ENCODE peak calls at places on chromosomes 13 and 19, in eight cellular contexts. G is colonic mucosa; Q is CD4-positive, CD25-positive, alpha-beta regulatory T cell; Y is ovary; N is heart right ventricle; B is tibial nerve; K is heart left ventricle; L is body of pancreas. W is an unnamed sample.

GRCh38 chr13:66547685-66548084 is 682.5 kb downstream of the PCDH9 start:
- DNase-seq in Q (no peak), K (no peak), Y (no peak), G (no peak), L (no peak), N (no peak), B (no peak), W (no peak)

GRCh38 chr19:10219678-10220077 is 11.5 kb downstream of the S1PR2 start:
- DNase-seq in Q (peak), B (no peak), Y (no peak), N (no peak), L (peak), K (no peak), G (no peak), W (no peak)

GRCh38 chr19:5436101-5436947 is 18.9 kb upstream of the ZNRF4 start:
- DNase-seq in L (no peak), B (no peak), Y (no peak), Q (no peak), N (no peak), K (no peak), G (no peak), W (peak)

GRCh38 chr19:17681505-17682125 is 6.5 kb downstream of the UNC13A start:
- DNase-seq in Y (peak), G (peak), B (no peak), N (peak), K (peak), Q (no peak), L (no peak), W (peak)

GRCh38 chr13:26050568-26051230 is 1.1 kb downstream of the SHISA2 start:
- DNase-seq in G (no peak), B (no peak), N (peak), Y (no peak), L (no peak), Q (no peak), K (no peak), W (peak)

GRCh38 chr13:75788494-75788991 is 152.4 kb downstream of the LMO7 start:
- DNase-seq in B (no peak), K (peak), Q (no peak), Y (no peak), L (no peak), N (peak), G (peak), W (no peak)

GRCh38 chr19:426725-427445 is 17.9 kb upstream of the C2CD4C start:
- DNase-seq in K (no peak), N (no peak), Y (no peak), Q (no peak), B (no peak), L (no peak), G (no peak), W (no peak)

GRCh38 chr13:26558074-26558805 is 757 bp downstream of the WASF3 start:
- DNase-seq in K (peak), G (peak), Q (no peak), Y (peak), B (no peak), N (peak), L (no peak), W (peak)

GRCh38 chr13:20672772-20673171 is 30.7 kb upstream of the IL17D start:
- DNase-seq in B (no peak), G (no peak), L (no peak), Q (no peak), N (no peak), K (no peak), Y (no peak), W (no peak)

GRCh38 chr19:44905437-44906160 is at the start of gene APOE:
- DNase-seq in N (no peak), Q (no peak), B (no peak), K (no peak), G (no peak), Y (no peak), L (peak), W (peak)

GRCh38 chr13:30429721-30430694 is 7.7 kb downstream of the UBE2L5 start:
- DNase-seq in Y (no peak), B (no peak), L (no peak), K (no peak), G (no peak), Q (no peak), N (no peak), W (no peak)

GRCh38 chr13:97030705-97031452 is 36.6 kb upstream of the OXGR1 start:
- DNase-seq in B (no peak), L (no peak), Q (no peak), N (no peak), Y (no peak), G (no peak), K (no peak), W (peak)

GRCh38 chr13:76293751-76294150 is 592.5 kb downstream of the KCTD12 start:
- DNase-seq in G (no peak), Y (no peak), K (no peak), N (no peak), L (no peak), Q (no peak), B (no peak), W (no peak)

GRCh38 chr13:42807236-42807635 is 25.9 kb downstream of the FAM216B start:
- DNase-seq in L (no peak), Q (no peak), G (no peak), Y (no peak), K (no peak), B (no peak), N (no peak), W (no peak)

GRCh38 chr13:22086593-22086992 is 415.7 kb downstream of the FGF9 start:
- DNase-seq in Q (no peak), K (no peak), L (no peak), Y (no peak), N (no peak), G (no peak), B (no peak), W (no peak)

GRCh38 chr19:447816-448546 is 12.9 kb downstream of the SHC2 start:
- DNase-seq in N (peak), K (no peak), B (no peak), Q (no peak), L (peak), G (no peak), Y (no peak), W (no peak)

GRCh38 chr19:18768997-18769891 is 21.9 kb downstream of the COMP start:
- DNase-seq in G (no peak), B (no peak), K (no peak), N (no peak), Q (no peak), Y (no peak), L (no peak), W (peak)

GRCh38 chr13:24671367-24672117 is 8.7 kb upstream of the ATP12A start:
- DNase-seq in B (peak), G (peak), K (no peak), Y (no peak), Q (no peak), L (peak), N (no peak), W (peak)

GRCh38 chr13:24670927-24671326 is 9.3 kb upstream of the ATP12A start:
- DNase-seq in Y (no peak), G (peak), B (no peak), L (no peak), K (no peak), N (no peak), Q (no peak), W (no peak)

GRCh38 chr13:24668955-24669354 is 11.3 kb upstream of the ATP12A start:
- DNase-seq in Y (no peak), B (no peak), N (no peak), L (no peak), K (no peak), Q (no peak), G (peak), W (no peak)

GRCh38 chr13:24670174-24670573 is 10.0 kb upstream of the ATP12A start:
- DNase-seq in B (no peak), N (no peak), Q (no peak), G (peak), Y (no peak), K (no peak), L (no peak), W (no peak)

GRCh38 chr13:24668511-24668910 is 11.7 kb upstream of the ATP12A start:
- DNase-seq in N (no peak), Y (no peak), K (no peak), G (no peak), B (no peak), Q (no peak), L (no peak), W (no peak)
- H3K27ac ChIP-seq in N (no peak), Y (no peak), K (no peak), G (peak), B (no peak), Q (no peak), L (no peak), W (no peak)

DNA sequence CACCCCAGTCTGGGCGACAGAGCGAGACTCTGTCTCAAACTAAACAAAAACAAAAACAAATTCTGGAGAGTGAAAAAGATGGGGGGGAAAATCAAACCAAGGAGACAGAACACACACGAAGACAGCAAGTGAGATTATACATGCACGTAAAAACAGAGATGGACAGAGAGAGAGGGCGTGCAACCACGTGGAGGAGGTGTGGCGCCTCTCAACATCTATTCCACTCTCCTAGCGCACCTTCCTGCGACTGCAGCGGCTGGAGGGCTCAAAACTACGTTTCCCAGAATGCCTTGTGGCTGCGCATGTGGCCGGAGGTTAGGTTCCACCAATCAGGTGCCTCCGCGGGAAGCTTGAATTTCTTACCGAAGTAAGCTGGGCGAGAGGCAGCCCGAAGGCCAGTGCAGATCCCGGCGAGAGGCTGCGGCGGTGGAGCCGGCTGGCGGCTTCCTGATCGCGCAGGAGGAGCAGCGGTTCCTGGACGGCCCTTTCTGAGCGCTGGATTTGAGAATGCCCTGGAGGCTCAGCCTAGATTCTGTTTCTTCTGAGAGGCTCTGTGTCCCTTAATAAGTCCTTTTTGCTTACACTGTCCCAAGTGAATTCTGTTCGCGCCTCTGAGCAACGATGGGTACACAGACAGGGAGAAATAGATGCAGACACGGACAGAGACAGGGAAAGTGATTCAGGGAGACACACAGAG is 13.1 kb upstream of the NANOS2 start:
- DNase-seq in G (peak), L (peak), Q (peak), N (peak), B (peak), K (peak), Y (peak), W (peak)
- H3K4me3 ChIP-seq in G (no peak), L (no peak), Q (no peak), N (no peak), B (no peak), K (no peak), Y (no peak), W (no peak)

GRCh38 chr13:38361551-38362262 is 12.1 kb downstream of the UFM1 start:
- DNase-seq in B (peak), K (no peak), L (no peak), Y (no peak), Q (no peak), G (no peak), N (no peak), W (no peak)
- H3K27ac ChIP-seq in B (peak), K (no peak), L (no peak), Y (no peak), Q (no peak), G (no peak), N (no peak), W (no peak)

GRCh38 chr19:2866495-2867024 is 575 bp upstream of the ZNF556 start:
- DNase-seq in Y (no peak), K (no peak), B (no peak), N (no peak), G (no peak), Q (no peak), L (no peak), W (no peak)
- H3K4me3 ChIP-seq in Y (peak), K (no peak), B (no peak), N (no peak), G (no peak), Q (no peak), L (no peak), W (peak)

DNA sequence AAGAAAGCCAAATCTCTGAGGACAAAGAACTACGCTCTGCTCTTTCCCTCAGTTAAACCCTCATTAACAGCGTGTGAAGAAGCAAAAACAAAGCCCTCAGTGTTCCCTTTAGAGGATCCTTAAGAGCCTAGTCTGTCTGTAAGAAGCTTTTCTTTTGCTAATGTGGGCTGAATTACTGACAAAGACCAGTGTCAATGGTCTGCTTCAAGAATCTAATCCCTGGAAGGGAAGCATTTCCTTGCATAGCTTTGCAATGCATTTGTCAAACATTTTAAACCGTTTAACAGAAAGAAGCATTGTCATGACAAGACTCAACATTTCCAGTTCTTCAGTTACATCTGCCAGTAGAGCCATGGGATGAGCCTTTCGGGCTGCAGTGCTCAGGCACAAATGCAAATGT is 64.9 kb downstream of the EDNRB start:
- DNase-seq in G (no peak), Y (no peak), N (no peak), K (no peak), B (no peak), L (no peak), Q (no peak), W (no peak)
- H3K27ac ChIP-seq in G (no peak), Y (no peak), N (no peak), K (peak), B (peak), L (no peak), Q (no peak), W (no peak)

GRCh38 chr19:6679139-6679538 is 9.2 kb upstream of the TNFSF14 start:
- DNase-seq in N (no peak), G (no peak), Q (no peak), K (no peak), L (no peak), B (no peak), Y (no peak), W (no peak)

GRCh38 chr19:6677495-6677894 is 7.5 kb upstream of the TNFSF14 start:
- DNase-seq in B (no peak), L (no peak), Y (no peak), K (no peak), N (no peak), Q (no peak), G (no peak), W (no peak)

GRCh38 chr19:6676288-6676687 is 6.3 kb upstream of the TNFSF14 start:
- DNase-seq in N (no peak), K (no peak), B (no peak), Q (no peak), G (no peak), L (no peak), Y (no peak), W (no peak)

GRCh38 chr19:6678690-6679109 is 8.7 kb upstream of the TNFSF14 start:
- DNase-seq in Y (no peak), L (no peak), N (no peak), B (no peak), Q (no peak), K (no peak), G (no peak), W (no peak)

GRCh38 chr19:6677924-6678689 is 8.1 kb upstream of the TNFSF14 start:
- DNase-seq in Q (peak), B (no peak), N (peak), Y (peak), K (peak), L (no peak), G (peak), W (peak)
- H3K4me3 ChIP-seq in Q (peak), B (no peak), N (no peak), Y (no peak), K (no peak), L (no peak), G (no peak), W (peak)

DNA sequence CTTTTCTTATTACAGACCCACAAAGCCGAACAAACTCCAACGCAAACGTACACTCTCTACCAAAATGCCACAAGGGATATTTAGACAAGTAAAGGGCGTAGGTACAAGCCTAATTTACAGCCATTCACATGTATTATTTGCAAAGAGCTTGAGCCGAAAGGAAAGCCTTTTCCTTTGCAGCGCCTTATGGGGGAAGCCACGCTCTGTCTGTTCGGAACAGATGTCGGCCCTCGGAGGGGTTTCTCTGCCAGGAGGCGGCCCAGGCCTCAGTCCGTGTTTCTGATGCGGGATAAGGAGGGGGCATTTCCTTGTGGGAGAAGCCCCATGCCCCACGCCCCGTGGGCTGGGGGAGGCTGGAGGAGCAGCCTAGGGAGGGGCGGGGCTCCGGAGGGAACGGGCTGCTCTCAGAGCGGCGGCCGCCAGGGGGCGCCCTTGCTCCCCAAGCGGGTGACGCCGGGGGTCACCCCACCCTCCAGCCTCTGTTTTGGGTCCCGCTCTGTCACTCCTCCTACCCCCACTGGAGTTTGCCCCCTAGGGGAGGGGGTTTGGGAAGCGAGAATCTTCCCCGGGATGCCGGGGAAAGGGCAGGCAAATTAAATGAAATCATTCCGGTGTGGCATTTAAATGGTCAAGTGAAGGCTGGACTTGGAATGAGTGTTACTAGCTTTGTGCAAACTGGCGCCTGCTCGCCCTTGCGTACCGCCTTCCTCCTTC is 2.9 kb downstream of the HTR2A start:
- DNase-seq in L (peak), N (peak), Y (peak), Q (peak), B (peak), G (peak), K (peak), W (peak)
- H3K27ac ChIP-seq in L (no peak), N (no peak), Y (peak), Q (no peak), B (peak), G (no peak), K (no peak), W (no peak)

GRCh38 chr19:41861846-41862245 is 1.8 kb downstream of the RPS19 start:
- DNase-seq in B (no peak), N (no peak), Y (no peak), K (no peak), L (no peak), G (no peak), Q (no peak), W (no peak)
- H3K4me3 ChIP-seq in B (peak), N (peak), Y (no peak), K (no peak), L (no peak), G (peak), Q (peak), W (no peak)